ENCODE peak calls at places on chromosomes 1 and 21, in ten cellular contexts. G is caudate nucleus; B is T-helper 17 cell; Q is aorta; F is activated gamma-delta T cell treated with anti-CD3 and anti-CD28 coated beads, Interleukin-2, amount 50 U/mL, for 16 hours; M is HFF-Myc; C is activated CD8-positive, alpha-beta memory T cell treated with anti-CD3 and anti-CD28 coated beads for 24 hours; S is HCT116; L is CD8-positive, alpha-beta T cell; D is SHP77. U is an unnamed sample.

GRCh38 chr1:230682274-230682673 is 31.6 kb downstream of the AGT start:
- DNase-seq in G (peak; percentile 32), B (no peak), Q (no peak), F (no peak), M (no peak), C (no peak), S (no peak), L (no peak), D (peak; percentile 36), U (no peak)

GRCh38 chr1:234001817-234002216 is 97.3 kb downstream of the SLC35F3 start:
- DNase-seq in G (no peak), B (no peak), Q (no peak), F (no peak), M (no peak), C (no peak), S (no peak), L (no peak), D (no peak), U (no peak)

GRCh38 chr1:245166471-245166885 is 11.7 kb downstream of the KIF26B start:
- DNase-seq in G (no peak), B (no peak), Q (no peak), F (no peak), M (no peak), C (no peak), S (no peak), L (no peak), D (no peak), U (no peak)

GRCh38 chr1:184910596-184910995 is 63.7 kb downstream of the NIBAN1 start:
- DNase-seq in G (no peak), B (no peak), Q (peak; percentile 81), F (no peak), M (no peak), C (no peak), S (no peak), L (no peak), D (no peak), U (no peak)

GRCh38 chr1:186722711-186723309 is 42.6 kb upstream of the PTGS2 start:
- DNase-seq in G (no peak), B (no peak), Q (no peak), F (no peak), M (peak; percentile 42), C (no peak), S (peak; percentile 51), L (no peak), D (peak; percentile 23), U (no peak)

GRCh38 chr1:26370591-26371382 is 1.8 kb downstream of the ZNF683 start:
- DNase-seq in G (no peak), B (no peak), Q (no peak), F (no peak), M (no peak), C (no peak), S (no peak), L (peak; percentile 40), D (no peak), U (no peak)

GRCh38 chr1:108478429-108479015 is 28.4 kb downstream of the NBPF6 start:
- DNase-seq in G (no peak), B (no peak), Q (no peak), F (no peak), M (no peak), C (no peak), S (no peak), L (no peak), D (no peak), U (no peak)

GRCh38 chr21:32753818-32754610 is 17.5 kb downstream of the PAXBP1 start:
- DNase-seq in G (no peak), B (no peak), Q (no peak), F (no peak), M (no peak), C (no peak), S (no peak), L (no peak), D (no peak), U (no peak)

GRCh38 chr1:55690366-55690765 is 475.2 kb upstream of the USP24 start:
- DNase-seq in G (no peak), B (no peak), Q (no peak), F (no peak), M (no peak), C (no peak), S (no peak), L (no peak), D (no peak), U (no peak)

GRCh38 chr1:109192433-109192832 is 21.3 kb upstream of the SARS1 start:
- DNase-seq in G (no peak), B (no peak), Q (no peak), F (no peak), M (no peak), C (no peak), S (no peak), L (no peak), D (no peak), U (no peak)

GRCh38 chr1:94418664-94419655 is 771 bp downstream of the ABCD3 start:
- DNase-seq in G (no peak), B (no peak), Q (peak; percentile 55), F (no peak), M (no peak), C (no peak), S (no peak), L (no peak), D (peak; percentile 40), U (no peak)

GRCh38 chr1:218930879-218931278 is 242.8 kb upstream of the LYPLAL1 start:
- DNase-seq in G (no peak), B (no peak), Q (no peak), F (no peak), M (peak; percentile 86), C (no peak), S (no peak), L (no peak), D (no peak), U (no peak)

GRCh38 chr1:215018555-215018954 is 64.0 kb upstream of the KCNK2 start:
- DNase-seq in G (no peak), B (no peak), Q (no peak), F (no peak), M (no peak), C (no peak), S (no peak), L (no peak), D (no peak), U (no peak)

GRCh38 chr1:26020941-26021646 is 481 bp upstream of the EXTL1 start:
- DNase-seq in G (no peak), B (no peak), Q (no peak), F (no peak), M (no peak), C (no peak), S (no peak), L (no peak), D (no peak), U (no peak)

GRCh38 chr1:116987256-116987555 is 14.4 kb upstream of the CD101 start:
- DNase-seq in G (no peak), B (peak; percentile 57), Q (no peak), F (peak; percentile 39), M (no peak), C (peak; percentile 87), S (no peak), L (peak; percentile 81), D (no peak), U (peak; percentile 45)

GRCh38 chr1:55204997-55205396 is 10.2 kb downstream of the USP24 start:
- DNase-seq in G (no peak), B (no peak), Q (no peak), F (no peak), M (no peak), C (no peak), S (no peak), L (no peak), D (no peak), U (no peak)

GRCh38 chr1:211524521-211524920 is 32.6 kb upstream of the RD3 start:
- DNase-seq in G (no peak), B (no peak), Q (no peak), F (no peak), M (no peak), C (no peak), S (no peak), L (no peak), D (no peak), U (no peak)

GRCh38 chr1:14486401-14487110 is 111.9 kb upstream of the KAZN start:
- DNase-seq in G (no peak), B (no peak), Q (peak; percentile 75), F (no peak), M (no peak), C (no peak), S (no peak), L (no peak), D (no peak), U (no peak)

GRCh38 chr1:32394890-32395415 is 712 bp upstream of the BSDC1 start:
- DNase-seq in G (no peak), B (no peak), Q (no peak), F (no peak), M (no peak), C (no peak), S (no peak), L (no peak), D (peak; percentile 59), U (no peak)

GRCh38 chr1:6495540-6496359 is 4.3 kb upstream of the PLEKHG5 start:
- DNase-seq in G (no peak), B (no peak), Q (no peak), F (no peak), M (no peak), C (no peak), S (no peak), L (peak; percentile 16), D (no peak), U (no peak)

GRCh38 chr1:7262611-7263010 is 477.4 kb downstream of the CAMTA1 start:
- DNase-seq in G (no peak), B (no peak), Q (no peak), F (no peak), M (no peak), C (no peak), S (no peak), L (no peak), D (peak; percentile 96), U (no peak)

GRCh38 chr21:36992671-36993070 is 13.8 kb upstream of the RIPPLY3 start:
- DNase-seq in G (no peak), B (no peak), Q (no peak), F (no peak), M (no peak), C (no peak), S (no peak), L (no peak), D (no peak), U (no peak)

GRCh38 chr1:221408117-221408516 is 333.8 kb downstream of the DUSP10 start:
- DNase-seq in G (no peak), B (no peak), Q (no peak), F (no peak), M (no peak), C (no peak), S (no peak), L (no peak), D (no peak), U (no peak)

GRCh38 chr1:165069829-165070228 is 286.7 kb downstream of the LMX1A start:
- DNase-seq in G (no peak), B (no peak), Q (no peak), F (no peak), M (no peak), C (no peak), S (no peak), L (no peak), D (peak; percentile 73), U (no peak)

GRCh38 chr1:3902111-3902511 is 2.0 kb upstream of the C1orf174 start:
- DNase-seq in G (no peak), B (peak; percentile 27), Q (peak; percentile 51), F (no peak), M (no peak), C (no peak), S (no peak), L (peak; percentile 39), D (no peak), U (no peak)

GRCh38 chr1:102336602-102337001 is 339.9 kb upstream of the OLFM3 start:
- DNase-seq in G (no peak), B (no peak), Q (no peak), F (no peak), M (no peak), C (no peak), S (no peak), L (no peak), D (no peak), U (no peak)

GRCh38 chr1:200670215-200671118 is 760 bp upstream of the DDX59 start:
- DNase-seq in G (peak; percentile 71), B (no peak), Q (no peak), F (no peak), M (no peak), C (no peak), S (peak; percentile 69), L (no peak), D (peak; percentile 57), U (no peak)

GRCh38 chr1:88681223-88681622 is 2.9 kb upstream of the PKN2 start:
- DNase-seq in G (no peak), B (no peak), Q (no peak), F (no peak), M (no peak), C (no peak), S (no peak), L (no peak), D (no peak), U (no peak)